ENCODE peak calls at places on chromosomes 7 and 10, in nine cellular contexts. One of them, this sample, is unnamed.

GRCh38 chr7:129952164-129952652 is 552 bp downstream of the UBE2H start:
- DNase-seq in GM12864: no peak
- DNase-seq in neural progenitor cell: peak
- DNase-seq in hepatocyte: peak
- DNase-seq in astrocyte of the spinal cord: peak
- DNase-seq in AG09309: no peak
- DNase-seq in astrocyte: no peak
- DNase-seq in A549: no peak
- DNase-seq in LNCaP clone FGC: no peak
- DNase-seq in this sample: no peak

GRCh38 chr7:28354601-28355062 is 57.7 kb upstream of the CREB5 start:
- DNase-seq in GM12864: no peak
- DNase-seq in neural progenitor cell: peak
- DNase-seq in hepatocyte: no peak
- DNase-seq in astrocyte of the spinal cord: peak
- DNase-seq in AG09309: peak
- DNase-seq in astrocyte: peak
- DNase-seq in A549: peak
- DNase-seq in LNCaP clone FGC: no peak
- DNase-seq in this sample: peak

GRCh38 chr10:20990604-20991003 is 93.5 kb upstream of the NEBL start:
- DNase-seq in GM12864: no peak
- DNase-seq in neural progenitor cell: peak
- DNase-seq in hepatocyte: no peak
- DNase-seq in astrocyte of the spinal cord: peak
- DNase-seq in AG09309: no peak
- DNase-seq in astrocyte: peak
- DNase-seq in A549: no peak
- DNase-seq in LNCaP clone FGC: no peak
- DNase-seq in this sample: no peak

GRCh38 chr10:43943119-43943824 is 294.6 kb upstream of the ZNF32 start:
- DNase-seq in GM12864: no peak
- DNase-seq in neural progenitor cell: no peak
- DNase-seq in hepatocyte: no peak
- DNase-seq in astrocyte of the spinal cord: no peak
- DNase-seq in AG09309: no peak
- DNase-seq in astrocyte: no peak
- DNase-seq in A549: no peak
- DNase-seq in LNCaP clone FGC: no peak
- DNase-seq in this sample: no peak

GRCh38 chr10:18880530-18880929 is 168.1 kb upstream of the MALRD1 start:
- DNase-seq in GM12864: no peak
- DNase-seq in neural progenitor cell: peak
- DNase-seq in hepatocyte: peak
- DNase-seq in astrocyte of the spinal cord: no peak
- DNase-seq in AG09309: no peak
- DNase-seq in astrocyte: no peak
- DNase-seq in A549: no peak
- DNase-seq in LNCaP clone FGC: no peak
- DNase-seq in this sample: no peak

GRCh38 chr10:52566471-52567246 is 205.9 kb downstream of the MBL2 start:
- DNase-seq in GM12864: no peak
- DNase-seq in neural progenitor cell: peak
- DNase-seq in hepatocyte: peak
- DNase-seq in astrocyte of the spinal cord: peak
- DNase-seq in AG09309: peak
- DNase-seq in astrocyte: peak
- DNase-seq in A549: peak
- DNase-seq in LNCaP clone FGC: peak
- DNase-seq in this sample: no peak

GRCh38 chr10:123038782-123039631 is 30.2 kb downstream of the ACADSB start:
- DNase-seq in GM12864: no peak
- DNase-seq in neural progenitor cell: peak
- DNase-seq in hepatocyte: no peak
- DNase-seq in astrocyte of the spinal cord: no peak
- DNase-seq in AG09309: no peak
- DNase-seq in astrocyte: no peak
- DNase-seq in A549: no peak
- DNase-seq in LNCaP clone FGC: no peak
- DNase-seq in this sample: no peak

GRCh38 chr10:116197961-116198360 is 75.0 kb downstream of the GFRA1 start:
- DNase-seq in GM12864: no peak
- DNase-seq in neural progenitor cell: no peak
- DNase-seq in hepatocyte: no peak
- DNase-seq in astrocyte of the spinal cord: no peak
- DNase-seq in AG09309: no peak
- DNase-seq in astrocyte: no peak
- DNase-seq in A549: no peak
- DNase-seq in LNCaP clone FGC: no peak
- DNase-seq in this sample: no peak

GRCh38 chr7:157554393-157555238 is 217.8 kb downstream of the DNAJB6 start:
- DNase-seq in GM12864: no peak
- DNase-seq in neural progenitor cell: no peak
- DNase-seq in hepatocyte: no peak
- DNase-seq in astrocyte of the spinal cord: no peak
- DNase-seq in AG09309: no peak
- DNase-seq in astrocyte: no peak
- DNase-seq in A549: no peak
- DNase-seq in LNCaP clone FGC: no peak
- DNase-seq in this sample: no peak

GRCh38 chr7:156440456-156440855 is 200.1 kb upstream of the RNF32 start:
- DNase-seq in GM12864: no peak
- DNase-seq in neural progenitor cell: no peak
- DNase-seq in hepatocyte: no peak
- DNase-seq in astrocyte of the spinal cord: no peak
- DNase-seq in AG09309: no peak
- DNase-seq in astrocyte: no peak
- DNase-seq in A549: no peak
- DNase-seq in LNCaP clone FGC: no peak
- DNase-seq in this sample: no peak

GRCh38 chr10:43823237-43823605 is 174.5 kb upstream of the ZNF32 start:
- DNase-seq in GM12864: no peak
- DNase-seq in neural progenitor cell: no peak
- DNase-seq in hepatocyte: no peak
- DNase-seq in astrocyte of the spinal cord: no peak
- DNase-seq in AG09309: peak
- DNase-seq in astrocyte: peak
- DNase-seq in A549: no peak
- DNase-seq in LNCaP clone FGC: no peak
- DNase-seq in this sample: no peak

GRCh38 chr10:73910401-73910763 is 550 bp upstream of the PLAU start:
- DNase-seq in GM12864: no peak
- DNase-seq in neural progenitor cell: peak
- DNase-seq in hepatocyte: no peak
- DNase-seq in astrocyte of the spinal cord: peak
- DNase-seq in AG09309: no peak
- DNase-seq in astrocyte: no peak
- DNase-seq in A549: no peak
- DNase-seq in LNCaP clone FGC: no peak
- DNase-seq in this sample: no peak

GRCh38 chr7:38775503-38775902 is 133.5 kb downstream of the VPS41 start:
- DNase-seq in GM12864: no peak
- DNase-seq in neural progenitor cell: peak
- DNase-seq in hepatocyte: no peak
- DNase-seq in astrocyte of the spinal cord: no peak
- DNase-seq in AG09309: no peak
- DNase-seq in astrocyte: no peak
- DNase-seq in A549: no peak
- DNase-seq in LNCaP clone FGC: no peak
- DNase-seq in this sample: no peak

DNA sequence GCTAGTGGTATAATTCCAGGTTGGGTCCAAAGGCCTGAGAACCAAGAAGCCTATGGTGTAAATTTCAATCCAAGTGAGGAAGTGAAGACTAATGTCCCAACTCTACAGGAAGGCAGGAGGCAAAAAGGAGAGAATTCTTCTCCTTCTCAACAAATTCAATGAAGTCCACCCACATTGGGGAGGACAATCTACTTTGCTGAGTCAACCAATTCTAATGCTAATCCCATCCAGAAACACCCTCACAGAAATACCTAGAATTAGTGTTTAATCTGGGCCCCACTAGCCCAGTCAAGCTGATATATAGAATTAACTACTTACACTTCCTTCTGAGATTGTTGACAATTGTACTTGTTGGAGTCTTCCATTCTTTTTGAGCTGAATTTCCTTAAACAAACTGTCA is 413.2 kb upstream of the PHF14 start:
- DNase-seq in GM12864: no peak
- DNase-seq in neural progenitor cell: no peak
- DNase-seq in hepatocyte: no peak
- DNase-seq in astrocyte of the spinal cord: no peak
- DNase-seq in AG09309: no peak
- DNase-seq in astrocyte: no peak
- DNase-seq in A549: no peak
- DNase-seq in LNCaP clone FGC: no peak
- DNase-seq in this sample: no peak
- H3K4me3 ChIP-seq in GM12864: no peak
- H3K4me3 ChIP-seq in neural progenitor cell: no peak
- H3K4me3 ChIP-seq in hepatocyte: no peak
- H3K4me3 ChIP-seq in astrocyte of the spinal cord: no peak
- H3K4me3 ChIP-seq in AG09309: no peak
- H3K4me3 ChIP-seq in astrocyte: no peak
- H3K4me3 ChIP-seq in A549: no peak
- H3K4me3 ChIP-seq in LNCaP clone FGC: no peak
- H3K4me3 ChIP-seq in this sample: no peak

DNA sequence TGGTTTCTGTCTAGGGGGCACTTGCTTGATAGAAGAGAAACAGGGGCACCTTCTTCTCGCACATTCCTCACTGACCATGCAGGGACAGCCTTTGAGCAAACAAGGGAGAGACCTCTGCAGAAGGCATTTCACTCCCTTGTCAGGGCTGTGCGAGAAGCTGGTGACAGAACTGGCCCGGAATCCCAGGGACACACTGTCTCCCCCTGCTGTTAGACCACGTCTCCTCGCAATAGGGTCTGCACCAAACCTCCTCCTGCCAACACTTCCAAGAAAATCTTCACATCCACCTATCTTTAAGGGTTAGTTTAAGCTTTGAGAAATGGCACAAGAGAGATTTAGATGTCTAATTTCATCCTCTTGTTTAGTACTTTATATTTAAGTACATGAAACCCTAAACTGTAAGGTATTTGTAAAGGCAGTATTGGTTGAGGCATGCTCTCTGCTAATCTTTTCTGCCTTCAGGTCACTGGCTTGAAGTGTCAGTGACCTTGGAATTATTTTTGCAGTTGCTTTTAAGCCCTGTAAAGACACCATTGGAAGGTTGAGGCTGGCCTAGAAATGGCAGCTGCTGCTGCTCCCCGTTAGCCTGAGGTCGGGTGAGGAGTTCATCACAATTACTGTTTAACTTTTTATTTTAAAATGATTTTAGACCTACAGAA is 37.0 kb downstream of the RBM20 start:
- DNase-seq in GM12864: no peak
- DNase-seq in neural progenitor cell: peak
- DNase-seq in hepatocyte: peak
- DNase-seq in astrocyte of the spinal cord: peak
- DNase-seq in AG09309: no peak
- DNase-seq in astrocyte: no peak
- DNase-seq in A549: peak
- DNase-seq in LNCaP clone FGC: no peak
- DNase-seq in this sample: no peak
- TF ChIP-seq CTCF in GM12864: peak
- TF ChIP-seq CTCF in neural progenitor cell: peak
- TF ChIP-seq CTCF in hepatocyte: peak
- TF ChIP-seq CTCF in astrocyte of the spinal cord: peak
- TF ChIP-seq CTCF in AG09309: peak
- TF ChIP-seq CTCF in astrocyte: peak
- TF ChIP-seq CTCF in A549: peak
- TF ChIP-seq CTCF in LNCaP clone FGC: peak
- TF ChIP-seq CTCF in this sample: peak

DNA sequence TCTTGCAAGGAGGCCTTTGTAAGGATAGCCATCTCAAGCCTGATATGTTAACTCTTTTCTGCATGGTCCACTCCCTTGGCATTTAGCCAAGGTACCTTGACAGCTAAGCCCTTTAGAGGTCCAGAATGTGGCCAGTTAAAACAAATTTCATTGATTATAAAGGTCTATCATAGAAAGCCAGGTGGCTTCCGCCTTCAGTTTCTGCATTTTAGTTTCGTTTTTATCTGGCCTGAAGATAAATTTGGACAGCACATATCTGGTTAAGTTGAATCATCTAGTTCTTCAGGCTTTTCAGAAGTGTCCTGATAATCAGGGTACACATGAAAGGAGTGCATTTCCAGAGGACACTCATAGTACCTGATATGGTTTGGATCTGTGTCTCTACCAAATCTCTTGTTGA is 30.7 kb downstream of the ANKIB1 start:
- DNase-seq in GM12864: peak
- DNase-seq in neural progenitor cell: no peak
- DNase-seq in hepatocyte: no peak
- DNase-seq in astrocyte of the spinal cord: no peak
- DNase-seq in AG09309: no peak
- DNase-seq in astrocyte: no peak
- DNase-seq in A549: no peak
- DNase-seq in LNCaP clone FGC: no peak
- DNase-seq in this sample: no peak
- H3K4me3 ChIP-seq in GM12864: peak
- H3K4me3 ChIP-seq in neural progenitor cell: no peak
- H3K4me3 ChIP-seq in hepatocyte: no peak
- H3K4me3 ChIP-seq in astrocyte of the spinal cord: no peak
- H3K4me3 ChIP-seq in AG09309: no peak
- H3K4me3 ChIP-seq in astrocyte: no peak
- H3K4me3 ChIP-seq in A549: no peak
- H3K4me3 ChIP-seq in LNCaP clone FGC: no peak
- H3K4me3 ChIP-seq in this sample: no peak

DNA sequence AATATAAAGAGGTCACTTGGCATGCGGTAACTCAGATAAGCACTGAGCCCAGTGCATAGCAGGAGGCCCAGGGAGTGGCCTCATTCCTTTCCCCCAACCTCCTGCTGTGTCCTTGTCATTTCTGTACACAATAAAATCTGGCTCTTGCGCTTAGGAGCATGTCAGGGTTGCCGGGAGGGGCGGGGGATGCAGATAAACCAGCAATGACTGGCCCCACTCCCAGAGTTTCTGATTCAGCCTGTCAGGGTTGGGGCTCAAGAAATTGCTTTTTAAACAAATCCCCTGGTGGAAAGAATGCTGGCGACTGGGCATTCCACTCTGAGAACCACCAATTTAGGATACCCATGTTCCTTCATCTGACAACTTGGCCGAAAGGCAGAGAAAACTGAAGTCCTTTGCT is 376.5 kb downstream of the TCERG1L start:
- DNase-seq in GM12864: no peak
- DNase-seq in neural progenitor cell: peak
- DNase-seq in hepatocyte: peak
- DNase-seq in astrocyte of the spinal cord: no peak
- DNase-seq in AG09309: no peak
- DNase-seq in astrocyte: no peak
- DNase-seq in A549: no peak
- DNase-seq in LNCaP clone FGC: no peak
- DNase-seq in this sample: no peak
- TF ChIP-seq CTCF in GM12864: no peak
- TF ChIP-seq CTCF in neural progenitor cell: peak
- TF ChIP-seq CTCF in hepatocyte: peak
- TF ChIP-seq CTCF in astrocyte of the spinal cord: no peak
- TF ChIP-seq CTCF in AG09309: no peak
- TF ChIP-seq CTCF in astrocyte: no peak
- TF ChIP-seq CTCF in A549: no peak
- TF ChIP-seq CTCF in LNCaP clone FGC: no peak
- TF ChIP-seq CTCF in this sample: no peak

DNA sequence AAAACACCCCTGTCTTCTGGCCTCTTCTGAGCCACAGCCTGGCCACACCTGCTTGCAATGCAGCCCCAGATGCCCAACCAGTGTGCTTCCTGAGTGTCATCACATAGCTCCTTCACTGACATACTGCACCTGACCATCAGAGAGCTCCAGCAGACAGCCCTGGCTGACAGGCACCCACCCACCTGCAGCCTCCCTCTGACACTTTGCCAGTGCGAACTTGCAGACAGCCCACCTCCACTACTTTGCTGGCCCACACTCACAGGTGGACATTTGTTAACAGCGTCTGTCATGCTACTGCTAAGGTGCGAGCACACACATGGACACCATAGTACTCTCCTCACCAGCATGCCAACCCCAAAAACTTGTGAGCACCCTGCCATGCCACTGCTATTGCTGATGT is 740.1 kb downstream of the DNAJB9 start:
- DNase-seq in GM12864: no peak
- DNase-seq in neural progenitor cell: no peak
- DNase-seq in hepatocyte: no peak
- DNase-seq in astrocyte of the spinal cord: no peak
- DNase-seq in AG09309: no peak
- DNase-seq in astrocyte: no peak
- DNase-seq in A549: no peak
- DNase-seq in LNCaP clone FGC: no peak
- DNase-seq in this sample: no peak
- H3K4me3 ChIP-seq in GM12864: no peak
- H3K4me3 ChIP-seq in neural progenitor cell: no peak
- H3K4me3 ChIP-seq in hepatocyte: no peak
- H3K4me3 ChIP-seq in astrocyte of the spinal cord: no peak
- H3K4me3 ChIP-seq in AG09309: no peak
- H3K4me3 ChIP-seq in astrocyte: no peak
- H3K4me3 ChIP-seq in A549: no peak
- H3K4me3 ChIP-seq in LNCaP clone FGC: no peak
- H3K4me3 ChIP-seq in this sample: no peak

This sample was measured in AG04449.